ENCODE peak calls at places on chromosomes 13 and 19, in four cellular contexts. I, W, M and Y are unnamed samples.

GRCh38 chr13:100394005-100394695 is 194.4 kb downstream of the GGACT start:
- DNase-seq in I (peak; percentile 86), W (no peak), M (no peak), Y (peak; percentile 50)

GRCh38 chr13:44035400-44035799 is 155.7 kb downstream of the LACC1 start:
- DNase-seq in I (no peak), W (no peak), M (no peak), Y (no peak)

GRCh38 chr19:12162513-12162881 is 399 bp upstream of the ZNF136 start:
- DNase-seq in I (no peak), W (no peak), M (no peak), Y (no peak)

GRCh38 chr19:29886535-29886934 is 55.5 kb upstream of the URI1 start:
- DNase-seq in I (no peak), W (no peak), M (no peak), Y (no peak)

GRCh38 chr13:50766043-50766442 is 77.4 kb downstream of the DLEU7 start:
- DNase-seq in I (no peak), W (no peak), M (no peak), Y (no peak)

GRCh38 chr13:76266566-76266965 is 619.6 kb downstream of the KCTD12 start:
- DNase-seq in I (no peak), W (no peak), M (no peak), Y (no peak)

GRCh38 chr19:35963514-35963913 is 27.3 kb downstream of the LRFN3 start:
- DNase-seq in I (no peak), W (peak; percentile 55), M (peak; percentile 34), Y (no peak)

GRCh38 chr19:29479941-29480340 is 45.9 kb upstream of the VSTM2B start:
- DNase-seq in I (no peak), W (no peak), M (no peak), Y (no peak)

GRCh38 chr13:62524061-62524460 is 1108.4 kb upstream of the PCDH20 start:
- DNase-seq in I (no peak), W (no peak), M (no peak), Y (no peak)

GRCh38 chr19:3146677-3147100 is 10.9 kb downstream of the GNA15 start:
- DNase-seq in I (no peak), W (peak; percentile 68), M (peak; percentile 21), Y (peak; percentile 30)

GRCh38 chr19:10815007-10815531 is 20.9 kb downstream of the TMED1 start:
- DNase-seq in I (no peak), W (no peak), M (no peak), Y (no peak)

GRCh38 chr19:29858000-29858596 is 46.3 kb downstream of the CCNE1 start:
- DNase-seq in I (no peak), W (peak; percentile 77), M (no peak), Y (no peak)

GRCh38 chr13:75385708-75386083 is 96.3 kb downstream of the TBC1D4 start:
- DNase-seq in I (no peak), W (no peak), M (no peak), Y (no peak)

GRCh38 chr19:18985257-18985656 is 44.2 kb upstream of the HOMER3 start:
- DNase-seq in I (no peak), W (no peak), M (no peak), Y (no peak)

DNA sequence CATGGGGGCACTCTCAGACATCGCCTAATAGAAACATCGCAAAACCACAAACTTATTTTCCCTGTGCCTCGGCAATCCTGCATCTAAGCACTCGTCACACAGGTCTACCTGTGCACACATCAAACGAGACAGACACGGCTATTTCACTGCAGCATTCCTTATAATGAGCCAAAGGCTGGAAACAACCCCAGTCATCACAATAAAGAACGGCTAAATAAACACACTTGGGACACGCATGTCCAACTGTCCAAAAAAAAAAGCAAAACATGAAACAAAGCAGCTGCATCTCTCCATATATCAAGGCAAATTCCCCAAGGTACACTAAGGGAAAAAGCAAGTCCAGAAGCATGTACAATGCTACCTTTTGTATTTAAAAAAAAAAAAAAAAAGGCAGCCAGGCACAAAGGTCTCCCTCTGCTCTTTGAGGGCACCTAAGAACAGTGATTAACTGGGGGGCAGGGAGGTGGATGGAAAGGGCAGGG is 27.2 kb upstream of the CCNP start:
- DNase-seq in I (no peak), W (no peak), M (peak; percentile 87), Y (no peak)
- H3K36me3 ChIP-seq in I (peaks cover 24% of the 10 kb centered on the region), W (peaks cover 77% of the 10 kb centered on the region), M (peaks cover 24% of the 10 kb centered on the region), Y (peaks cover 57% of the 10 kb centered on the region)

DNA sequence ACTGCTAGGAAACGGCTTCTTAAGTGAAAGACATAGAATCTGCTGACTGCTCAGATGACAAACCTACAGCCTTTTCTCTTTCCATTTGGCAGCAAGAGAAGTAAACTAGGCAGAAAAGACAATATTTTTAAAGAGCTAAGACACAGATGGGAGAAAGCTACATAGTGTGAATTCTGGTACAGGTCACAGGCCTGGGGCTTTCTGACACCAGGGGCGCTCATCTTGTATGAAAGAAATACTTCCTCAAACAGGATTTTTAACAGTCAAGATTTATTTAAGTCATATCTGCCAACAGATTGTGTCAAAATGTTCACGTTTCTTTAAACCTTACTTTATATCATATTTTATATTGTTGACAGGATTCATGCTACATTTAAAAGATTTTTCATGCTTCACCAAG is 78.4 kb downstream of the MIPEP start:
- DNase-seq in I (no peak), W (no peak), M (no peak), Y (no peak)
- TF ChIP-seq TCF7L2 in I (no peak), W (no peak), M (no peak), Y (no peak)

GRCh38 chr19:8240274-8241229 is 31.4 kb downstream of the CERS4 start:
- DNase-seq in I (peak; percentile 47), W (peak; percentile 95), M (peak; percentile 90), Y (no peak)
- TF ChIP-seq REST in I (no peak), W (peak; percentile 59), M (no peak), Y (no peak)

GRCh38 chr19:55247621-55248099 is 11.2 kb downstream of the PPP6R1 start:
- DNase-seq in I (no peak), W (no peak), M (no peak), Y (no peak)

GRCh38 chr19:55246462-55247451 is 12.1 kb downstream of the PPP6R1 start:
- DNase-seq in I (no peak), W (no peak), M (no peak), Y (no peak)

GRCh38 chr19:55248166-55248675 is 10.6 kb downstream of the PPP6R1 start:
- DNase-seq in I (no peak), W (no peak), M (no peak), Y (no peak)

GRCh38 chr19:55244004-55244680 is 14.7 kb downstream of the PPP6R1 start:
- DNase-seq in I (no peak), W (no peak), M (no peak), Y (no peak)

GRCh38 chr19:55245236-55245904 is 13.4 kb downstream of the PPP6R1 start:
- DNase-seq in I (no peak), W (no peak), M (no peak), Y (no peak)
- H3K36me3 ChIP-seq in I (peaks cover 26% of the 10 kb centered on the region), W (peaks cover 92% of the 10 kb centered on the region), M (peaks cover 40% of the 10 kb centered on the region), Y (peaks cover 13% of the 10 kb centered on the region)

GRCh38 chr19:50949792-50950320 is 3.0 kb downstream of the KLK5 start:
- DNase-seq in I (no peak), W (no peak), M (no peak), Y (no peak)
- TF ChIP-seq TCF7L2 in I (no peak), W (no peak), M (no peak), Y (no peak)